ENCODE peak calls at places on chromosomes 2 and 18, in ten cellular contexts. One of them, this sample, is unnamed. For H3K4me1, the result is how much of the 10 kb centered on the place peaks cover.

GRCh38 chr2:240237609-240238151 is 97.2 kb upstream of the OTOS start:
- DNase-seq in GM12878: no peak
- DNase-seq in lower lobe of right lung: peak
- DNase-seq in spleen: peak
- DNase-seq in CD4-positive, alpha-beta memory T cell: no peak
- DNase-seq in heart right ventricle: no peak
- DNase-seq in PC-9: no peak
- DNase-seq in BE2C: no peak
- DNase-seq in astrocyte: peak
- DNase-seq in transverse colon: no peak
- DNase-seq in this sample: no peak

GRCh38 chr2:108403494-108403893 is 25.7 kb downstream of the SULT1C4 start:
- DNase-seq in lower lobe of right lung: no peak
- DNase-seq in BE2C: peak
- DNase-seq in PC-9: peak
- DNase-seq in astrocyte: peak
- DNase-seq in spleen: no peak
- DNase-seq in transverse colon: peak
- DNase-seq in GM12878: no peak
- DNase-seq in heart right ventricle: no peak
- DNase-seq in CD4-positive, alpha-beta memory T cell: no peak
- DNase-seq in this sample: no peak

GRCh38 chr2:46967990-46968647 is 52.5 kb upstream of the MCFD2 start:
- DNase-seq in GM12878: no peak
- DNase-seq in lower lobe of right lung: peak
- DNase-seq in PC-9: peak
- DNase-seq in spleen: no peak
- DNase-seq in heart right ventricle: peak
- DNase-seq in CD4-positive, alpha-beta memory T cell: no peak
- DNase-seq in transverse colon: peak
- DNase-seq in BE2C: no peak
- DNase-seq in astrocyte: peak
- DNase-seq in this sample: no peak

GRCh38 chr2:10873790-10874437 is 37.8 kb upstream of the KCNF1 start:
- DNase-seq in astrocyte: peak
- DNase-seq in CD4-positive, alpha-beta memory T cell: no peak
- DNase-seq in lower lobe of right lung: no peak
- DNase-seq in GM12878: no peak
- DNase-seq in heart right ventricle: peak
- DNase-seq in BE2C: no peak
- DNase-seq in spleen: no peak
- DNase-seq in transverse colon: no peak
- DNase-seq in PC-9: no peak
- DNase-seq in this sample: no peak

GRCh38 chr18:67483237-67483636 is 33.3 kb downstream of the DSEL start:
- DNase-seq in CD4-positive, alpha-beta memory T cell: no peak
- DNase-seq in GM12878: no peak
- DNase-seq in transverse colon: no peak
- DNase-seq in astrocyte: no peak
- DNase-seq in lower lobe of right lung: no peak
- DNase-seq in spleen: no peak
- DNase-seq in PC-9: no peak
- DNase-seq in BE2C: peak
- DNase-seq in heart right ventricle: no peak
- DNase-seq in this sample: no peak

GRCh38 chr2:9167718-9168657 is 38.6 kb upstream of the ASAP2 start:
- DNase-seq in astrocyte: no peak
- DNase-seq in transverse colon: no peak
- DNase-seq in PC-9: no peak
- DNase-seq in heart right ventricle: no peak
- DNase-seq in CD4-positive, alpha-beta memory T cell: no peak
- DNase-seq in BE2C: no peak
- DNase-seq in GM12878: no peak
- DNase-seq in lower lobe of right lung: no peak
- DNase-seq in spleen: peak
- DNase-seq in this sample: no peak

GRCh38 chr2:165864353-165864752 is 70.3 kb upstream of the GALNT3 start:
- DNase-seq in PC-9: no peak
- DNase-seq in heart right ventricle: no peak
- DNase-seq in CD4-positive, alpha-beta memory T cell: no peak
- DNase-seq in GM12878: no peak
- DNase-seq in BE2C: no peak
- DNase-seq in spleen: no peak
- DNase-seq in transverse colon: no peak
- DNase-seq in astrocyte: no peak
- DNase-seq in lower lobe of right lung: no peak
- DNase-seq in this sample: no peak

GRCh38 chr2:29293830-29294438 is 178.7 kb downstream of the CLIP4 start:
- DNase-seq in CD4-positive, alpha-beta memory T cell: no peak
- DNase-seq in heart right ventricle: no peak
- DNase-seq in spleen: no peak
- DNase-seq in GM12878: no peak
- DNase-seq in BE2C: no peak
- DNase-seq in PC-9: peak
- DNase-seq in transverse colon: no peak
- DNase-seq in astrocyte: no peak
- DNase-seq in lower lobe of right lung: no peak
- DNase-seq in this sample: no peak

GRCh38 chr18:33101316-33101715 is 328.5 kb upstream of the KLHL14 start:
- DNase-seq in heart right ventricle: no peak
- DNase-seq in PC-9: no peak
- DNase-seq in lower lobe of right lung: no peak
- DNase-seq in CD4-positive, alpha-beta memory T cell: no peak
- DNase-seq in transverse colon: no peak
- DNase-seq in BE2C: no peak
- DNase-seq in spleen: no peak
- DNase-seq in GM12878: no peak
- DNase-seq in astrocyte: no peak
- DNase-seq in this sample: no peak

GRCh38 chr2:204282525-204282924 is 262.8 kb upstream of the PARD3B start:
- DNase-seq in CD4-positive, alpha-beta memory T cell: no peak
- DNase-seq in astrocyte: peak
- DNase-seq in GM12878: no peak
- DNase-seq in transverse colon: peak
- DNase-seq in BE2C: no peak
- DNase-seq in lower lobe of right lung: no peak
- DNase-seq in PC-9: no peak
- DNase-seq in heart right ventricle: no peak
- DNase-seq in spleen: no peak
- DNase-seq in this sample: no peak

GRCh38 chr2:39664898-39665591 is 672 bp upstream of the TMEM178A start:
- DNase-seq in transverse colon: no peak
- DNase-seq in BE2C: no peak
- DNase-seq in CD4-positive, alpha-beta memory T cell: no peak
- DNase-seq in spleen: no peak
- DNase-seq in lower lobe of right lung: no peak
- DNase-seq in GM12878: no peak
- DNase-seq in PC-9: no peak
- DNase-seq in astrocyte: no peak
- DNase-seq in heart right ventricle: no peak
- DNase-seq in this sample: no peak

GRCh38 chr18:52422985-52423601 is 83.1 kb downstream of the DCC start:
- DNase-seq in heart right ventricle: no peak
- DNase-seq in astrocyte: no peak
- DNase-seq in CD4-positive, alpha-beta memory T cell: no peak
- DNase-seq in PC-9: no peak
- DNase-seq in BE2C: no peak
- DNase-seq in GM12878: no peak
- DNase-seq in transverse colon: no peak
- DNase-seq in lower lobe of right lung: no peak
- DNase-seq in spleen: no peak
- DNase-seq in this sample: no peak

DNA sequence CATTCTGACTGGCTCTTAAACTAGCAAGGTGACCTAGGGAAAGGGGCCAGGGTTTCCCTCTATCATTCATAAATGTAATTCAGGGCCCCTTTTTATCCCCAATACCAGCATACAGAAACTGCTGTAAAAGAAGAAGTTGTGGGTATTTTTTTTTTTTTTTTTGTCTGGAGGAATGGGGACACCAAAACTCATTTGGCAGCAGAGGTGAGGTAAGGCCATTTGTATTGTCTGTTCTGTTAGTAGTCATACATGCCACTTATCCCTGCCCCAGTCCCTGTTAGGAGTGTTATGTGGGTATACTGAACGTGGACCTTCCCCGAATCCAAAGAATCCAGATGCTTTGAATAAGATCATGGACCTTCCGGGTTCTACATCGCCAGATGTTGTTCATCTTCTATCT is 1.7 kb downstream of the SEPTIN2 start:
- DNase-seq in CD4-positive, alpha-beta memory T cell: no peak
- DNase-seq in spleen: no peak
- DNase-seq in transverse colon: no peak
- DNase-seq in lower lobe of right lung: no peak
- DNase-seq in heart right ventricle: no peak
- DNase-seq in BE2C: no peak
- DNase-seq in PC-9: no peak
- DNase-seq in astrocyte: no peak
- DNase-seq in GM12878: no peak
- DNase-seq in this sample: no peak
- H3K4me1 ChIP-seq in CD4-positive, alpha-beta memory T cell: half or more
- H3K4me1 ChIP-seq in spleen: half or more
- H3K4me1 ChIP-seq in transverse colon: half or more
- H3K4me1 ChIP-seq in lower lobe of right lung: half or more
- H3K4me1 ChIP-seq in heart right ventricle: half or more
- H3K4me1 ChIP-seq in BE2C: under half
- H3K4me1 ChIP-seq in PC-9: under half
- H3K4me1 ChIP-seq in astrocyte: under half
- H3K4me1 ChIP-seq in GM12878: under half
- H3K4me1 ChIP-seq in this sample: half or more

DNA sequence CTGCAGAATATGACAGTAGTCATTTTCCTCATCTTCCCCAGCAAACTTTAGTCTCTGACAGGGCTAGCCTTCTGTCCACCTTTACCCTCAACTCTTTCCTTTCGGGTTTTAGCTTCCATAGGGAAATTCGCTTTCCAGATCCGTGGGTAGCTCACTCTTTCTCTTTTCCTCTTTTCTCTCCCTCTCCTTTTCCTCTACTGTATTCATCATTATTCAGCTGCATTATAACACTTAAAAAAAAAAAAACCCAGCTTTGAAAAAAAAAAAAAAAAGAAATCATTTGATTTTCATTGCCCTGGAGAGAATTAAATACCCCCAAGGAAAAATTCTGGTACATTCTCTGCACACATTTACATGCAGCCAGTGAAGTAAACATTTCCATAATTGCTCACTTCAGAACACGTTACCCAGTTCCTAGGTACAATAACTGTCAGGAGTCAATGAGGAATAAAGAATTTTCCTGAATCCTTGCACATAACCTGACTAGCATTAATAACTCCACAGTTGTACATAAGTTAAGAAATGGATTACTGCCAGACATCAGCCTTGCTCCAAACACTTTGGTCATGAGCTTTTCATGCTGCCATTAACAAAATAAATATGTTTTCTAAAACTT is 63.5 kb downstream of the ZNF521 start:
- DNase-seq in lower lobe of right lung: no peak
- DNase-seq in spleen: no peak
- DNase-seq in heart right ventricle: no peak
- DNase-seq in BE2C: no peak
- DNase-seq in astrocyte: no peak
- DNase-seq in GM12878: no peak
- DNase-seq in PC-9: no peak
- DNase-seq in transverse colon: no peak
- DNase-seq in CD4-positive, alpha-beta memory T cell: no peak
- DNase-seq in this sample: no peak
- H3K4me1 ChIP-seq in lower lobe of right lung: under half
- H3K4me1 ChIP-seq in spleen: under half
- H3K4me1 ChIP-seq in heart right ventricle: under half
- H3K4me1 ChIP-seq in BE2C: under half
- H3K4me1 ChIP-seq in astrocyte: under half
- H3K4me1 ChIP-seq in GM12878: under half
- H3K4me1 ChIP-seq in PC-9: under half
- H3K4me1 ChIP-seq in transverse colon: under half
- H3K4me1 ChIP-seq in CD4-positive, alpha-beta memory T cell: under half
- H3K4me1 ChIP-seq in this sample: under half

DNA sequence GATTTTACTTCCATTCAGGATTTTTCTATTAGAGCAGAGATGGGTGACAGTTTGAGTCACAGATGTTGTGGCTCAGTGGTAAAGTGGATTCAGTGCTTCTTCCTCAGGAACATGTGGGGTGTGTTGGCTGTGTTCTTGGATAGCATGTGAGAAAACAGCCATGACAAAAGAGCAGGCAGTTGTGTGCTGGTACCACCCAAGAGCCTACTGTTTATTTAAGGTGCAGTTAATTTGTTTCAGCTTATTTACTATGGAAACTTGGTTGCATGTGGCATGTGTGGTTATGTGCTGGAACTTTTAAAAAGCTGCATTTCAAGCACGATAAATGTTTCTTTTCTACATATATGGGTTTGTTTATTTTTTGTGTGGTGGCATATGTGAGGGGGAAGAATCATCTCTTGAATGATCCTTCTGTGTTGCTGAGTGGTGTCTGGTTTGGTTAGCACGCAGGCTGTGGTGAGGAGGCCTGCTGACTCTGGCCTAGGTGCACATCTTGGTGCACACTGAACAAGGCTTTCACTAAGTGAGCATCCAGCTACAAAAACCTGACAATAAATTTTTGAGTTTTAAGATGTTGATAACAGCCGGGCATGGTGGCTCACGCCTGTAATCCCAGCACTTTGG is 67.3 kb downstream of the SPTBN1 start:
- DNase-seq in CD4-positive, alpha-beta memory T cell: no peak
- DNase-seq in lower lobe of right lung: no peak
- DNase-seq in GM12878: no peak
- DNase-seq in BE2C: no peak
- DNase-seq in heart right ventricle: no peak
- DNase-seq in PC-9: no peak
- DNase-seq in spleen: no peak
- DNase-seq in astrocyte: no peak
- DNase-seq in transverse colon: no peak
- DNase-seq in this sample: no peak
- H3K4me1 ChIP-seq in CD4-positive, alpha-beta memory T cell: under half
- H3K4me1 ChIP-seq in lower lobe of right lung: half or more
- H3K4me1 ChIP-seq in GM12878: under half
- H3K4me1 ChIP-seq in BE2C: under half
- H3K4me1 ChIP-seq in heart right ventricle: half or more
- H3K4me1 ChIP-seq in PC-9: under half
- H3K4me1 ChIP-seq in spleen: under half
- H3K4me1 ChIP-seq in astrocyte: under half
- H3K4me1 ChIP-seq in transverse colon: under half
- H3K4me1 ChIP-seq in this sample: under half

DNA sequence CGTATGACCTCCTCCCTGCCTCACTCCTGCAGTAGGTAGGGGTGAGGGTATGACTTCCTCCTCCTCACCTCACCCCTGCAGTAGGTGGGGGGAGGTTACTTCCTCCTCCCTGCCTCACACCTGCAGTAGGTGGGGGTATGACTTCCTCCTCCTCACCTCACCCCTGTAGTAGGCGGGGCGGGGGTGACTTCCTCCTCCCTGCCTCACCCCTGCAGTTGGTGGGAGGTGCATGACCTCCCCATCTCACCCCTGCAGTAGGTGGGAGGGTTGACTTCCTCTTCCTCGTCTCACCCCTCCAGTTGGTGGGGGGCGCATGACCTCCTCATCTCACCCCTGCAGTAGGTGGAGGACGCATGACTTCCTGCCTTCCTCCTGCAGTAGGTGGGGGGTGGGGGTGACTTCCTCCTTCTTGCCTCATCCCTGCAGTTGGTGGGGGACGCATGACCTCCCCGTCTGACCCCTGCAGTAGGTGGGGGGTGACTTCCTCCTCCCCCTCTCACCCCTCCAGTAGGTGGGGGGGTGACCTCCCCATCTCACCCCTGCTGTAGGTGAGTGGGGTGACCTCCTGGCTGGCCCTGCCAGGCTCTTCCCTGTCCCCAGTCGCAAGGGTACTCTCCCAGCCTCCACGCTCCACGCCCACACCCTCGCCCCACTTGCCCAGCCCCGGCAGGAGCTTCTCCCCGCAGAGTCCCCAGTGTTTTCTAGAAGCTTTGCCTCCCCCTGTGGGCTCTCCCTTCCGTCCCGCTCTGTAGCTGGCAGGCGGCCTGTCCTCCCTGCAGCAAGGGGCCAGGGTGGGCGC is 39.3 kb downstream of the TSHZ1 start:
- DNase-seq in spleen: no peak
- DNase-seq in BE2C: no peak
- DNase-seq in heart right ventricle: no peak
- DNase-seq in lower lobe of right lung: no peak
- DNase-seq in astrocyte: no peak
- DNase-seq in CD4-positive, alpha-beta memory T cell: no peak
- DNase-seq in PC-9: no peak
- DNase-seq in GM12878: no peak
- DNase-seq in transverse colon: no peak
- DNase-seq in this sample: no peak
- H3K4me1 ChIP-seq in spleen: under half
- H3K4me1 ChIP-seq in BE2C: under half
- H3K4me1 ChIP-seq in heart right ventricle: under half
- H3K4me1 ChIP-seq in lower lobe of right lung: under half
- H3K4me1 ChIP-seq in astrocyte: under half
- H3K4me1 ChIP-seq in CD4-positive, alpha-beta memory T cell: half or more
- H3K4me1 ChIP-seq in PC-9: under half
- H3K4me1 ChIP-seq in GM12878: under half
- H3K4me1 ChIP-seq in transverse colon: under half
- H3K4me1 ChIP-seq in this sample: under half